ENCODE peak calls at places on chromosomes 1 and 21, in four cellular contexts. Z is astrocyte of the spinal cord, Y is uterus, J is AG10803. V is an unnamed sample.

GRCh38 chr21:44012474-44013379 is 618 bp downstream of the TRAPPC10 start:
- DNase-seq in Z (no peak), Y (peak; percentile 59), J (peak; percentile 11), V (no peak)

GRCh38 chr1:113542221-113542701 is 151.9 kb downstream of the MAGI3 start:
- DNase-seq in Z (peak; percentile 82), Y (no peak), J (peak; percentile 81), V (no peak)

GRCh38 chr21:29991624-29992023 is 51.8 kb upstream of the GRIK1 start:
- DNase-seq in Z (no peak), Y (no peak), J (no peak), V (no peak)

GRCh38 chr1:221987860-221988520 is 246.1 kb upstream of the DUSP10 start:
- DNase-seq in Z (peak; percentile 35), Y (no peak), J (peak; percentile 62), V (no peak)

GRCh38 chr21:28636988-28637691 is 355.5 kb downstream of the LTN1 start:
- DNase-seq in Z (peak; percentile 90), Y (no peak), J (peak; percentile 89), V (no peak)

GRCh38 chr1:38512789-38513188 is 346.8 kb downstream of the RRAGC start:
- DNase-seq in Z (no peak), Y (no peak), J (no peak), V (no peak)

GRCh38 chr1:94125551-94126514 is 4.9 kb upstream of the ABCA4 start:
- DNase-seq in Z (no peak), Y (no peak), J (no peak), V (no peak)

GRCh38 chr21:46161180-46161799 is 5.9 kb upstream of the FTCD start:
- DNase-seq in Z (no peak), Y (no peak), J (no peak), V (no peak)

GRCh38 chr1:67749844-67750689 is 65.1 kb downstream of the GADD45A start:
- DNase-seq in Z (peak; percentile 91), Y (no peak), J (peak; percentile 91), V (no peak)

GRCh38 chr1:204684551-204685235 is 845 bp downstream of the LRRN2 start:
- DNase-seq in Z (no peak), Y (peak; percentile 34), J (no peak), V (no peak)

GRCh38 chr1:218481116-218481775 is 136.1 kb downstream of the TGFB2 start:
- DNase-seq in Z (peak; percentile 53), Y (no peak), J (peak; percentile 91), V (no peak)

GRCh38 chr1:21849909-21850576 is 38.0 kb downstream of the LDLRAD2 start:
- DNase-seq in Z (no peak), Y (no peak), J (no peak), V (no peak)

GRCh38 chr1:168136709-168137514 is at the start of gene GPR161:
- DNase-seq in Z (peak; percentile 56), Y (peak; percentile 70), J (peak; percentile 34), V (no peak)

GRCh38 chr21:40699366-40699765 is 147.6 kb downstream of the DSCAM start:
- DNase-seq in Z (no peak), Y (no peak), J (no peak), V (no peak)

GRCh38 chr21:46392921-46393320 is 65.8 kb upstream of the DIP2A start:
- DNase-seq in Z (peak; percentile 45), Y (peak; percentile 84), J (peak; percentile 69), V (no peak)

GRCh38 chr1:145994391-145995120 is 1.8 kb downstream of the TXNIP start:
- DNase-seq in Z (no peak), Y (peak; percentile 27), J (no peak), V (no peak)

GRCh38 chr1:89499320-89499719 is 25.3 kb upstream of the LRRC8B start:
- DNase-seq in Z (peak; percentile 25), Y (peak; percentile 22), J (no peak), V (no peak)

GRCh38 chr21:15932681-15933200 is 203.0 kb downstream of the USP25 start:
- DNase-seq in Z (peak; percentile 35), Y (no peak), J (no peak), V (no peak)

GRCh38 chr1:30743584-30744059 is 14.0 kb downstream of the LAPTM5 start:
- DNase-seq in Z (no peak), Y (no peak), J (no peak), V (peak; percentile 89)

GRCh38 chr21:38930838-38931237 is 125.1 kb downstream of the ETS2 start:
- DNase-seq in Z (no peak), Y (no peak), J (peak; percentile 72), V (no peak)

GRCh38 chr1:110383311-110383990 is 7.4 kb downstream of the SLC16A4 start:
- DNase-seq in Z (no peak), Y (no peak), J (peak; percentile 37), V (no peak)

GRCh38 chr1:170617595-170618215 is 46.2 kb upstream of the PRRX1 start:
- DNase-seq in Z (no peak), Y (no peak), J (no peak), V (no peak)

GRCh38 chr21:42118901-42119300 is 47.8 kb downstream of the UMODL1 start:
- DNase-seq in Z (no peak), Y (no peak), J (peak; percentile 16), V (no peak)

GRCh38 chr1:239189998-239190512 is 196.3 kb upstream of the CHRM3 start:
- DNase-seq in Z (no peak), Y (no peak), J (no peak), V (no peak)

GRCh38 chr1:25019351-25020172 is 89.5 kb upstream of the RUNX3 start:
- DNase-seq in Z (no peak), Y (no peak), J (no peak), V (peak; percentile 85)

GRCh38 chr1:54488831-54489626 is 59.0 kb upstream of the ACOT11 start:
- DNase-seq in Z (peak; percentile 81), Y (peak; percentile 89), J (peak; percentile 66), V (no peak)

GRCh38 chr1:54486864-54487263 is 61.2 kb upstream of the ACOT11 start:
- DNase-seq in Z (no peak), Y (no peak), J (no peak), V (no peak)

GRCh38 chr1:54489627-54490240 is 58.3 kb upstream of the ACOT11 start:
- DNase-seq in Z (no peak), Y (no peak), J (no peak), V (no peak)

GRCh38 chr1:54487571-54488050 is 60.4 kb upstream of the ACOT11 start:
- DNase-seq in Z (no peak), Y (no peak), J (no peak), V (no peak)

DNA sequence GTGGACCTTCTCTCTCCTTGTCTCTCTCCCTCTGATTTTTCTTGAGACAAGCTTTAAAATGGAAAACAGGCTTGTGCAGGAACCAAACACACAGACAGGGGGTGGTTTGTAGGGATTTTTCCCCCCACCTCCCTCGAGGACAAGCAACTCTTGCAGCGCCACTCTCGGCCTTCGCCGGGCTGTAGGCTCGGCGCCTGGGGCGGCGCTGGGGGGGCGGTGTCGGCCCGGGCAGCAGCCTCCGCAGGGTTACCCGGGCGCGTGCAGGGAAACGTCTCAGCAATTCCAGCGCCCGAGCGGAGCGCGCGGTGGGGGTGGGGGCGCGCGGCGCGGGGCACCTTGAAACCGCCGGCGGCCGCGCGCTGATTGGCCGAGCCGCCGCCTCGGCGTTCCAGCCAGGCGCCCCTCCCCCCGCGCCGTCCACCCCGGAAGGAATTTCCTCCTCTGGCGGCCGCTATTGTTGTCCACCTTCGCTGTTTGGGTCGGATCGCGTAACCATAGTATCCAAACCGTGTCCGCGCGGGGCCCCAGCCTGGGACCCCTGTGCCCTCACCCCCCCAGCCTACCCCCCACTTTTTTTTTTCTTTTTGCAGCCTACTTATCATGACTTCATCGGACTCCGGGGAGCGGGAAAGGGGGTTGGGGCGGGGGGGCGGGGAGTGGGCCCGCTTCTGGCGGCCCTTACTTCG is 59.8 kb upstream of the ACOT11 start:
- DNase-seq in Z (peak; percentile 92), Y (peak; percentile 95), J (peak; percentile 89), V (peak; percentile 27)
- TF ChIP-seq CTCF in Z (peak; percentile 4), Y (peak; percentile 38), J (peak; percentile 24), V (peak; percentile 1)

DNA sequence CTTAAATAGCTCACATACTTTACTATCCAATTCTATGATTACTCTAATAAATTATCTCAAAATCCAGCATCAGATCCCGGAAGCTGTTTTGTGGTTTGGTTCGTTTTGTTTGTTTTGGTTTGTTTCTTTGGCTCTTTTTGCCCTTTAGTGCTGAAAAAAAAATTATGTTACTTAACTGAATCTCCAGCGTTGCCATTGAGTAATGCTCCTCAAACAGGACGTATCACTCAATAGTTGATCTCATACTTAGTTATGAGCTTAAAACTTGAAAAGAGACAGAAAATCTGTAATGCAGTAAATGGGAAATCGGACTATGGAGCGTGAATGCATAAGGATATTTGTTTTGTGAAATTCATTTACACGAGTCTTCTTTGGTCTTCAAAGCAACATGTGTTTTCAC is 533.8 kb upstream of the TMPRSS15 start:
- DNase-seq in Z (no peak), Y (no peak), J (no peak), V (no peak)
- H3K4me3 ChIP-seq in Z (no peak overlapping the region), Y (no peak overlapping the region), J (no peak overlapping the region), V (no peak overlapping the region)

GRCh38 chr1:220726634-220727033 is 21.5 kb upstream of the MTARC2 start:
- DNase-seq in Z (no peak), Y (no peak), J (no peak), V (no peak)
- TF ChIP-seq CTCF in Z (peak; percentile 37), Y (no peak), J (peak; percentile 29), V (peak; percentile 77)

DNA sequence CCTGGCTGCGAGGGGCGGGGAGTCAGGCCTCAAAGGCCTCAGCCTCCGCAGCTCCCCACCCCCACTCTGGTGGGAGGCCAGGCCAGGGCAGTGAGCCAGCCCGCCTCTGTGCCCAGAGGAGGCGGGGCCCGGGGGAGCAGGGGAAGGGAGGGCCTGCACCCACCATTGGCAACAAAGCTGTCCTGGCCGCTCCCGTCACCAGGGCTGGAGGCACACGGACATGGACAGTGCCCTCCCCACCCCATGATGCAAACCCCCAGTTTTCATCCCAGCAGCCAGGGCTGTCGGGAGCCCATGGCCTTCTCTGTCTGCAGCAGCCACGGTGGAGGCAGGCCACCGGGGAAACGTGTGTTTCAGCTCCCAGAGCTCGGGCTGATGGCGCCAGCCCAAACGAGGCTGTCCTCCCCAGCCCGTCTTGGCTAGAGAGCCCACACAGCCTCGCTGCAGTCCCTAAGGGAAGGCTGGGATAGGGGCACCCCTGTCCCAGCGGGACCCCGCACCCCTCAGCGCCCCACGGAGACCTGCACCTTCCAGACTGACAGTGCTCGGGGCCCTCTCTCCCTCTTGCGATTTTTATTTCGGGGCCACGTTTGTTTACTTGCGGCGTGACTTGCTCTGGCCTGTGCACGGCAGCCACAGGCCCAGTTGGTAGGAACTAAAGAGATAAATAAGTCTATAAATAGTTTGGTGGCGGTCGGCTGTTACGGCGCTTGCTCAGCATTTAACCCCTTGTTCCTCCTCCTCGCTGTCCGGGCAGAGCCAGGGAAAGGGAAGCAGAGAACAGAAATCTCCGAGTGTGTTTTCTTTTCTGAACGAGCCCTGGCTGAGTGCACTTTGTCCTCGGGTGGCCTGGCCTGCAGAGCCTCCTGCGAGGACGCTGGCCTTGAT is 101.8 kb downstream of the PRDM16 start:
- DNase-seq in Z (peak; percentile 48), Y (peak; percentile 82), J (peak; percentile 23), V (no peak)
- H3K4me3 ChIP-seq in Z (no peak overlapping the region), Y (peak overlapping the region; percentile 6), J (no peak overlapping the region), V (no peak overlapping the region)

DNA sequence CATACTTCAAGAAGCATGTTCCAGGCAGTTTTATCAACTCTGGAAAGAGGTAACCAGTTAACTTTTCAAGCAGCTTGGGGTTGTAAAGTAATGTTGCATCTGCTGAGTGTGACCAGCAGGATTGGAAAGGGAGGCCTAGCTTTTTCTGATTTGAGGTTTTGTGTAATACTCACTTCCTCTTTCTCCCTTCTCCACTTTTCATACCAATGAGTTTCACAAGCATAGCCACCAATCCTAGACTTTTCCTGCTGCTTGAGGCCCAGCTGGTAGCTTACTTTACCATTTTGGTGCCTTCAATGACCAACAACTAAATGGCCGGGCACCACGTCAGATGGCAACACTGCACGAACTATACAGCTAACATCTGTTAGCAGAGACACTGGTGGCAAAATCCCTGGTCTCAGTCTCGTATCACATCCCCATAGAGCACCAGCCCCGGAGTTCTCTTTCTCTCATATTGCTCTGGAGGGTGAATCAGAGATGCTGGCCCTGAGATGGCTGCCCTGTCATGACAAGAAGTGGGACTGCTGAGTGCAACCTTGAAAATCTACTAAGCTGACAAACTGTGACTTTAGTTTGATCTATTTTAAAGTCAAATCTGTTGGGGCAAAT is 14.8 kb upstream of the GPR88 start:
- DNase-seq in Z (no peak), Y (no peak), J (peak; percentile 31), V (peak; percentile 44)
- TF ChIP-seq CTCF in Z (no peak), Y (no peak), J (no peak), V (peak; percentile 12)